ENCODE peak calls at places on chromosomes 13 and 19, in eight cellular contexts. One of them, this sample, is unnamed.

GRCh38 chr19:35757231-35757748 is 461 bp upstream of the HSPB6 start:
- DNase-seq in IMR-90: peak
- DNase-seq in uterus: peak
- DNase-seq in fibroblast of pulmonary artery: peak
- DNase-seq in heart right ventricle: peak
- DNase-seq in testis: peak
- DNase-seq in PC-9: no peak
- DNase-seq in AG10803: peak
- DNase-seq in this sample: no peak

GRCh38 chr19:42512130-42512636 is 16.1 kb downstream of the CEACAM1 start:
- DNase-seq in heart right ventricle: no peak
- DNase-seq in uterus: no peak
- DNase-seq in fibroblast of pulmonary artery: no peak
- DNase-seq in AG10803: no peak
- DNase-seq in testis: no peak
- DNase-seq in IMR-90: no peak
- DNase-seq in PC-9: no peak
- DNase-seq in this sample: no peak

GRCh38 chr13:31912641-31913401 is 118.8 kb upstream of the FRY start:
- DNase-seq in uterus: no peak
- DNase-seq in heart right ventricle: no peak
- DNase-seq in PC-9: no peak
- DNase-seq in fibroblast of pulmonary artery: no peak
- DNase-seq in testis: no peak
- DNase-seq in AG10803: peak
- DNase-seq in IMR-90: no peak
- DNase-seq in this sample: no peak

GRCh38 chr13:80084086-80084676 is 256.7 kb downstream of the SPRY2 start:
- DNase-seq in fibroblast of pulmonary artery: peak
- DNase-seq in uterus: no peak
- DNase-seq in IMR-90: peak
- DNase-seq in testis: no peak
- DNase-seq in AG10803: peak
- DNase-seq in heart right ventricle: no peak
- DNase-seq in PC-9: no peak
- DNase-seq in this sample: no peak

GRCh38 chr19:497861-498590 is 1.7 kb downstream of the MADCAM1 start:
- DNase-seq in PC-9: no peak
- DNase-seq in AG10803: no peak
- DNase-seq in IMR-90: no peak
- DNase-seq in testis: no peak
- DNase-seq in fibroblast of pulmonary artery: no peak
- DNase-seq in uterus: no peak
- DNase-seq in heart right ventricle: no peak
- DNase-seq in this sample: no peak

GRCh38 chr13:51315658-51316057 is 23.8 kb upstream of the SERPINE3 start:
- DNase-seq in AG10803: no peak
- DNase-seq in heart right ventricle: no peak
- DNase-seq in IMR-90: no peak
- DNase-seq in testis: no peak
- DNase-seq in fibroblast of pulmonary artery: no peak
- DNase-seq in PC-9: no peak
- DNase-seq in uterus: no peak
- DNase-seq in this sample: no peak

GRCh38 chr13:103098535-103098934 is 32.3 kb upstream of the SLC10A2 start:
- DNase-seq in PC-9: no peak
- DNase-seq in heart right ventricle: no peak
- DNase-seq in fibroblast of pulmonary artery: no peak
- DNase-seq in testis: no peak
- DNase-seq in AG10803: no peak
- DNase-seq in IMR-90: no peak
- DNase-seq in uterus: no peak
- DNase-seq in this sample: no peak

GRCh38 chr19:53541971-53542370 is 4.0 kb downstream of the ZNF331 start:
- DNase-seq in fibroblast of pulmonary artery: no peak
- DNase-seq in AG10803: no peak
- DNase-seq in testis: no peak
- DNase-seq in IMR-90: no peak
- DNase-seq in heart right ventricle: no peak
- DNase-seq in PC-9: no peak
- DNase-seq in uterus: no peak
- DNase-seq in this sample: no peak

GRCh38 chr13:90201198-90201597 is 1146.3 kb upstream of the MIR17HG start:
- DNase-seq in heart right ventricle: no peak
- DNase-seq in testis: no peak
- DNase-seq in fibroblast of pulmonary artery: peak
- DNase-seq in IMR-90: no peak
- DNase-seq in AG10803: peak
- DNase-seq in uterus: no peak
- DNase-seq in PC-9: no peak
- DNase-seq in this sample: no peak

DNA sequence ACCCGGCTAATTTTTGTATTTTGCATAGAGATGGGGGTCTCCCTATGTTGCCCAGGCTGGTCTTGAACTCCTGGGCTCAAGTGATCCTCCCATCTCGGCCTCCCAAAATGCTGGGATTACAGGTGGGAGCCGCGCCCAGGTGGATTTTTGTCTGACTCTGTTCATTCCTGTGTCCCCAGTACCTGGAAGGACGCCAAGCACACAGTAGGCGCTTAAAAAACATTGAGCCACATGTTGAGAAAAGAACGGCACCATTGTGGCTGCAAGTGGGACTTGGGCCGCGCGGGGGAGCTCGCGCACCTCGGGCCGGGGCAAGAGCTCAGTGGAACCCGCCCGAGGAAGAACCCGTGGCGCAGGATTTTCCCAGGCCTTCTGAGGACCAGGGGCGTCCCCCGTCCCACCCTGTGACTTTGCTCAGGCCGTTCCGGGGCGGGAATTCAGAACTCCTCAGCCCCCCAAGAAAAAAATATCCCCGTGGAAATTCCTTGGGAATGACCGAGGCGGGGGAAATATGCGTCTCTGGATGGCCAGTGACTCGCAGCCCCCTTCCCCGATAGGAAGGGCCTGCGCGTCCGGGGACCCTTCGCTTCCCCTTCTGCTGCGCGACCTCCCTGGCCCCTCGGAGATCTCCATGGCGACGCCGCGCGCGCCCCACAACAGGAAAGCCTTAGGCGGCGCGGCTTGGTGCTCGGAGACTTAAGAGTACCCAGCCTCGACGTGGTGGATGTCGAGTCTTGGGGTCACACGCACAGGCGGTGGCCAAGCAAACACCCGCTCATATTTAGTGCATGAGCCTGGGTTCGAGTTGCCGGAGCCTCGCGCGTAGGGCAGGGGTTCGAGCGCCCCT is 1.4 kb upstream of the ICAM1 start:
- DNase-seq in PC-9: peak
- DNase-seq in fibroblast of pulmonary artery: peak
- DNase-seq in AG10803: peak
- DNase-seq in heart right ventricle: peak
- DNase-seq in IMR-90: peak
- DNase-seq in testis: peak
- DNase-seq in uterus: peak
- DNase-seq in this sample: peak
- TF ChIP-seq CTCF in PC-9: peak
- TF ChIP-seq CTCF in fibroblast of pulmonary artery: peak
- TF ChIP-seq CTCF in AG10803: peak
- TF ChIP-seq CTCF in heart right ventricle: peak
- TF ChIP-seq CTCF in IMR-90: peak
- TF ChIP-seq CTCF in testis: peak
- TF ChIP-seq CTCF in uterus: peak
- TF ChIP-seq CTCF in this sample: peak

GRCh38 chr19:33771308-33772101 is 25.2 kb upstream of the KCTD15 start:
- DNase-seq in AG10803: peak
- DNase-seq in PC-9: peak
- DNase-seq in IMR-90: peak
- DNase-seq in heart right ventricle: peak
- DNase-seq in testis: peak
- DNase-seq in uterus: peak
- DNase-seq in fibroblast of pulmonary artery: peak
- DNase-seq in this sample: peak
- TF ChIP-seq CTCF in AG10803: peak
- TF ChIP-seq CTCF in PC-9: peak
- TF ChIP-seq CTCF in IMR-90: peak
- TF ChIP-seq CTCF in heart right ventricle: peak
- TF ChIP-seq CTCF in testis: peak
- TF ChIP-seq CTCF in uterus: peak
- TF ChIP-seq CTCF in fibroblast of pulmonary artery: peak
- TF ChIP-seq CTCF in this sample: peak

GRCh38 chr19:45958763-45959516 is 14.7 kb downstream of the NOVA2 start:
- DNase-seq in testis: no peak
- DNase-seq in heart right ventricle: no peak
- DNase-seq in uterus: no peak
- DNase-seq in fibroblast of pulmonary artery: peak
- DNase-seq in IMR-90: no peak
- DNase-seq in PC-9: no peak
- DNase-seq in AG10803: no peak
- DNase-seq in this sample: no peak

GRCh38 chr19:45959517-45960025 is 14.1 kb downstream of the NOVA2 start:
- DNase-seq in AG10803: no peak
- DNase-seq in heart right ventricle: no peak
- DNase-seq in PC-9: no peak
- DNase-seq in IMR-90: no peak
- DNase-seq in testis: no peak
- DNase-seq in uterus: no peak
- DNase-seq in fibroblast of pulmonary artery: no peak
- DNase-seq in this sample: no peak

GRCh38 chr19:45962021-45962420 is 11.6 kb downstream of the NOVA2 start:
- DNase-seq in uterus: no peak
- DNase-seq in IMR-90: no peak
- DNase-seq in AG10803: no peak
- DNase-seq in testis: no peak
- DNase-seq in heart right ventricle: no peak
- DNase-seq in fibroblast of pulmonary artery: no peak
- DNase-seq in PC-9: no peak
- DNase-seq in this sample: no peak

GRCh38 chr19:45958320-45958719 is 15.3 kb downstream of the NOVA2 start:
- DNase-seq in IMR-90: no peak
- DNase-seq in heart right ventricle: no peak
- DNase-seq in PC-9: no peak
- DNase-seq in AG10803: no peak
- DNase-seq in fibroblast of pulmonary artery: no peak
- DNase-seq in uterus: no peak
- DNase-seq in testis: no peak
- DNase-seq in this sample: no peak

GRCh38 chr19:45960595-45961235 is 12.9 kb downstream of the NOVA2 start:
- DNase-seq in heart right ventricle: no peak
- DNase-seq in fibroblast of pulmonary artery: no peak
- DNase-seq in IMR-90: no peak
- DNase-seq in testis: peak
- DNase-seq in PC-9: no peak
- DNase-seq in uterus: no peak
- DNase-seq in AG10803: no peak
- DNase-seq in this sample: no peak
- TF ChIP-seq CTCF in heart right ventricle: no peak
- TF ChIP-seq CTCF in fibroblast of pulmonary artery: no peak
- TF ChIP-seq CTCF in IMR-90: no peak
- TF ChIP-seq CTCF in testis: no peak
- TF ChIP-seq CTCF in PC-9: no peak
- TF ChIP-seq CTCF in uterus: no peak
- TF ChIP-seq CTCF in AG10803: no peak
- TF ChIP-seq CTCF in this sample: no peak

GRCh38 chr13:19382111-19382510 is 179.2 kb downstream of the TPTE2 start:
- DNase-seq in heart right ventricle: no peak
- DNase-seq in fibroblast of pulmonary artery: no peak
- DNase-seq in IMR-90: no peak
- DNase-seq in uterus: no peak
- DNase-seq in AG10803: no peak
- DNase-seq in PC-9: no peak
- DNase-seq in testis: no peak
- DNase-seq in this sample: peak
- TF ChIP-seq CTCF in heart right ventricle: no peak
- TF ChIP-seq CTCF in fibroblast of pulmonary artery: no peak
- TF ChIP-seq CTCF in IMR-90: no peak
- TF ChIP-seq CTCF in uterus: no peak
- TF ChIP-seq CTCF in AG10803: no peak
- TF ChIP-seq CTCF in PC-9: no peak
- TF ChIP-seq CTCF in testis: no peak
- TF ChIP-seq CTCF in this sample: no peak

GRCh38 chr19:5340637-5341447 is at the start of gene PTPRS:
- DNase-seq in IMR-90: peak
- DNase-seq in fibroblast of pulmonary artery: peak
- DNase-seq in testis: peak
- DNase-seq in uterus: peak
- DNase-seq in heart right ventricle: peak
- DNase-seq in AG10803: peak
- DNase-seq in PC-9: peak
- DNase-seq in this sample: peak
- TF ChIP-seq CTCF in IMR-90: no peak
- TF ChIP-seq CTCF in fibroblast of pulmonary artery: no peak
- TF ChIP-seq CTCF in testis: no peak
- TF ChIP-seq CTCF in uterus: no peak
- TF ChIP-seq CTCF in heart right ventricle: no peak
- TF ChIP-seq CTCF in AG10803: no peak
- TF ChIP-seq CTCF in PC-9: no peak
- TF ChIP-seq CTCF in this sample: no peak

DNA sequence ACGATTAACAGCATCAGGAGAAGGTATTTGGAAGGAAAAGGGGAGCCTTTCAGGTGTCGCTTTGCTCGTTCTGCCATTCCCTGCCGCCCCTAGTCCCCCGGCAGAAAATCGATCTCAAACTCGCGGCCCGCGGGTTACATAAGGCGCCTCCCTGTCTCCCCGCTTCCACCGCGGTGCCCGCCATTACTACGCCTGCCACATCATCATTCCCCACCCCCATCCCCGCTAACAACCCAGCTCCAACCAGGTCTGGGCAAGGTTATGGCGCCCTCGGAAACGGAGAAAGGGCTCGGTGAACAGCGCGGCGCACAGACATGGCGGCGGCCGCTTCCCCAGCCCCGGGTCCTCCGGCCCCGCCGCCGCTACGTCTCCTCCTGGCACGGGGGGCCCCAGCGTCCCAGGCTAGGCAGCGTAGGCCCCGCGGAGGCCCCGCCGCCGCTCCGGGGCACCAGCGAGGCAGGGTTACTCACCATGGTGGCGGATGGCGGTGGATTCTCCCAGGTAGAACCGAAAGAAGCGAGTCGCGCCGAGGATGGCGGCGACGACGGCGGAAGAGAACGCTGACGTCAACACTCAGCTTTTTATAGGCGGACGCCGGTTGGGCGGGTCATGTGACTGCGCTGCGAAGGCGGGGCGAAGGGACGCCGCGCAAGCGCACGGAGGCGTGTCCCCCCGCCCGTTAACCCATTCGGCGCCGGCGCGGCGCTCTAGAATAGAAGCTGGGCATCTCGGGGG is at the start of gene EEF2:
- DNase-seq in PC-9: peak
- DNase-seq in fibroblast of pulmonary artery: peak
- DNase-seq in AG10803: peak
- DNase-seq in IMR-90: peak
- DNase-seq in uterus: peak
- DNase-seq in heart right ventricle: peak
- DNase-seq in testis: peak
- DNase-seq in this sample: peak
- TF ChIP-seq CTCF in PC-9: no peak
- TF ChIP-seq CTCF in fibroblast of pulmonary artery: no peak
- TF ChIP-seq CTCF in AG10803: no peak
- TF ChIP-seq CTCF in IMR-90: no peak
- TF ChIP-seq CTCF in uterus: no peak
- TF ChIP-seq CTCF in heart right ventricle: no peak
- TF ChIP-seq CTCF in testis: no peak
- TF ChIP-seq CTCF in this sample: no peak

GRCh38 chr13:110925023-110925608 is 10.2 kb upstream of the ANKRD10 start:
- DNase-seq in fibroblast of pulmonary artery: peak
- DNase-seq in IMR-90: no peak
- DNase-seq in heart right ventricle: no peak
- DNase-seq in testis: no peak
- DNase-seq in uterus: no peak
- DNase-seq in AG10803: no peak
- DNase-seq in PC-9: no peak
- DNase-seq in this sample: no peak
- TF ChIP-seq CTCF in fibroblast of pulmonary artery: peak
- TF ChIP-seq CTCF in IMR-90: peak
- TF ChIP-seq CTCF in heart right ventricle: no peak
- TF ChIP-seq CTCF in testis: no peak
- TF ChIP-seq CTCF in uterus: no peak
- TF ChIP-seq CTCF in AG10803: no peak
- TF ChIP-seq CTCF in PC-9: no peak
- TF ChIP-seq CTCF in this sample: no peak